ENCODE peak calls at places on chromosomes 6 and 20, in four cellular contexts. One of them, this sample, is unnamed.

GRCh38 chr20:61429458-61430227 is 177.6 kb downstream of the CDH4 start:
- DNase-seq in GM12878: no peak
- DNase-seq in K562: no peak
- DNase-seq in HCT116: no peak
- DNase-seq in this sample: no peak

GRCh38 chr20:36988494-36988966 is 37.0 kb upstream of the SAMHD1 start:
- DNase-seq in GM12878: no peak
- DNase-seq in HCT116: no peak
- DNase-seq in K562: no peak
- DNase-seq in this sample: no peak

GRCh38 chr6:79467716-79468115 is 69.5 kb downstream of the LCA5 start:
- DNase-seq in K562: peak; percentile 54
- DNase-seq in GM12878: no peak
- DNase-seq in HCT116: no peak
- DNase-seq in this sample: no peak

GRCh38 chr6:129031051-129031599 is 148.2 kb downstream of the LAMA2 start:
- DNase-seq in K562: no peak
- DNase-seq in HCT116: no peak
- DNase-seq in GM12878: no peak
- DNase-seq in this sample: no peak

GRCh38 chr20:4546342-4546741 is 175.4 kb upstream of the PRND start:
- DNase-seq in K562: no peak
- DNase-seq in GM12878: no peak
- DNase-seq in HCT116: no peak
- DNase-seq in this sample: no peak

GRCh38 chr6:5025911-5026819 is 22.3 kb upstream of the RPP40 start:
- DNase-seq in GM12878: no peak
- DNase-seq in K562: peak; percentile 58
- DNase-seq in HCT116: no peak
- DNase-seq in this sample: peak; percentile 67

GRCh38 chr6:88919032-88919431 is 44.4 kb downstream of the RNGTT start:
- DNase-seq in K562: no peak
- DNase-seq in GM12878: no peak
- DNase-seq in HCT116: no peak
- DNase-seq in this sample: no peak

GRCh38 chr20:31710423-31711250 is 12.0 kb downstream of the BCL2L1 start:
- DNase-seq in HCT116: no peak
- DNase-seq in GM12878: no peak
- DNase-seq in K562: no peak
- DNase-seq in this sample: peak; percentile 74

GRCh38 chr6:168507297-168507696 is 66.3 kb downstream of the SMOC2 start:
- DNase-seq in HCT116: no peak
- DNase-seq in K562: no peak
- DNase-seq in GM12878: no peak
- DNase-seq in this sample: no peak

GRCh38 chr20:48626226-48626937 is 201.4 kb downstream of the PREX1 start:
- DNase-seq in HCT116: no peak
- DNase-seq in K562: no peak
- DNase-seq in GM12878: no peak
- DNase-seq in this sample: no peak

GRCh38 chr6:133115960-133116359 is 125.2 kb upstream of the EYA4 start:
- DNase-seq in K562: no peak
- DNase-seq in HCT116: no peak
- DNase-seq in GM12878: no peak
- DNase-seq in this sample: no peak

DNA sequence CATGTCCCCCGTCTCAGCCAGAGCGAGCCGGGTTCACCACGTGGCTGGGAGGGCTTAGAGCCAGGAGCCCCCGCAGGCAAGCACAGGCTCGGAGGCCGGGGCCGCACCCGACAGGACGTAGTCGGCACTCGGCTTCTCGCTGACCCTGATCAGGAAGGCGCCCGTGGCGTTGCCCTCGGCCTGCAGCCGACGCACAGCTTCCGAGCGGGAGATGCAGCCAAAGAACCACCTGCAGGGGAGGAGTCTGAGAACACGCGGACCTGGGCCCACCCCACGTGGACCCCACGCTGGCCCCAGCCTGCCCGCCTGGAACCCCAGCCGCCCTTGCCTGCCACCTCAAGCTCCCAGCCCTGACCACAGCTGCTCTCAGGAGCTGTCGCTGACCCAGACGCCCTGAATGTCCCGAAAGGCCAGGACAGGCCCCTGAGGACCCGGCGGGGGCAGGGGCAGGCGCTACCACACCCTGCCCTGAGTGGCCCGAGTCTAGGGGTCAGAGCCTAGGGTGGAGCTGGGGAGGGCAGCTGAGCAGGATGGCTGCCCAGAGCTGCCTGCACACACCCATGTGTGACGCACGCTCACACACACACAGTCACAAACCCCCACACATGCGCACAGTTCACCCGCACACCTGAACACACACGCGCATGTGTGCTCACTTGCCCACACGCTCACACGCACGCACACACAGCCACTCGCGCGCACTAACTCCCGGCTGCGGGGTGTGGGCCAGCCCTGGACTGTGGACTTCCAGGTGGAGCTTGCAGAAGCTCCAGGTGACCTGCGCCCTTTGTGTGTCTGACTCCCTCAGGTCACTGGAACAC is 2.1 kb downstream of the PTK6 start:
- DNase-seq in K562: no peak
- DNase-seq in HCT116: no peak
- DNase-seq in GM12878: no peak
- DNase-seq in this sample: no peak
- TF ChIP-seq POLR2A in K562: no peak
- TF ChIP-seq POLR2A in HCT116: no peak
- TF ChIP-seq POLR2A in GM12878: no peak
- TF ChIP-seq POLR2A in this sample: no peak

GRCh38 chr6:35686441-35686840 is 2.3 kb downstream of the FKBP5 start:
- DNase-seq in HCT116: no peak
- DNase-seq in K562: no peak
- DNase-seq in GM12878: no peak
- DNase-seq in this sample: no peak
- H3K4me3 ChIP-seq in HCT116: no peak overlapping the region
- H3K4me3 ChIP-seq in K562: peak overlapping the region; percentile 96
- H3K4me3 ChIP-seq in GM12878: peak overlapping the region; percentile 79
- H3K4me3 ChIP-seq in this sample: peak overlapping the region; percentile 82

GRCh38 chr6:54252496-54252895 is 55.7 kb upstream of the TINAG start:
- DNase-seq in HCT116: no peak
- DNase-seq in GM12878: no peak
- DNase-seq in K562: no peak
- DNase-seq in this sample: no peak

GRCh38 chr6:54244430-54244829 is 63.8 kb upstream of the TINAG start:
- DNase-seq in GM12878: no peak
- DNase-seq in HCT116: peak; percentile 23
- DNase-seq in K562: no peak
- DNase-seq in this sample: no peak

GRCh38 chr6:54248994-54249393 is 59.2 kb upstream of the TINAG start:
- DNase-seq in HCT116: no peak
- DNase-seq in K562: no peak
- DNase-seq in GM12878: no peak
- DNase-seq in this sample: no peak

GRCh38 chr6:54245265-54245664 is 63.0 kb upstream of the TINAG start:
- DNase-seq in GM12878: no peak
- DNase-seq in K562: no peak
- DNase-seq in HCT116: no peak
- DNase-seq in this sample: no peak

GRCh38 chr6:54248319-54248718 is 59.9 kb upstream of the TINAG start:
- DNase-seq in HCT116: no peak
- DNase-seq in K562: no peak
- DNase-seq in GM12878: no peak
- DNase-seq in this sample: no peak
- TF ChIP-seq POLR2AphosphoS5 in HCT116: no peak
- TF ChIP-seq POLR2AphosphoS5 in K562: no peak
- TF ChIP-seq POLR2AphosphoS5 in GM12878: no peak
- TF ChIP-seq POLR2AphosphoS5 in this sample: no peak

GRCh38 chr6:36339156-36339555 is 2.5 kb upstream of the BNIP5 start:
- DNase-seq in K562: no peak
- DNase-seq in GM12878: no peak
- DNase-seq in HCT116: no peak
- DNase-seq in this sample: no peak
- TF ChIP-seq POLR2A in K562: no peak
- TF ChIP-seq POLR2A in GM12878: no peak
- TF ChIP-seq POLR2A in HCT116: no peak
- TF ChIP-seq POLR2A in this sample: no peak

GRCh38 chr6:18326980-18327379 is 60.2 kb upstream of the RNF144B start:
- DNase-seq in GM12878: no peak
- DNase-seq in HCT116: no peak
- DNase-seq in K562: no peak
- DNase-seq in this sample: no peak
- H3K4me3 ChIP-seq in GM12878: no peak overlapping the region
- H3K4me3 ChIP-seq in HCT116: no peak overlapping the region
- H3K4me3 ChIP-seq in K562: no peak overlapping the region
- H3K4me3 ChIP-seq in this sample: no peak overlapping the region